ENCODE peak calls at places on chromosome 5, in four cellular contexts. One of them, this sample, is unnamed.

GRCh38 chr5:25979086-25979485 is 1059.3 kb downstream of the CDH9 start:
- DNase-seq in OCI-LY7: no peak
- DNase-seq in tibial nerve: no peak
- DNase-seq in skeletal muscle cell: no peak
- DNase-seq in this sample: no peak

GRCh38 chr5:178416206-178416882 is 173.8 kb downstream of the COL23A1 start:
- DNase-seq in skeletal muscle cell: no peak
- DNase-seq in OCI-LY7: no peak
- DNase-seq in tibial nerve: no peak
- DNase-seq in this sample: no peak

GRCh38 chr5:143605403-143606005 is 202.0 kb upstream of the NR3C1 start:
- DNase-seq in OCI-LY7: peak
- DNase-seq in skeletal muscle cell: no peak
- DNase-seq in tibial nerve: no peak
- DNase-seq in this sample: no peak

GRCh38 chr5:136200130-136200529 is 7.2 kb upstream of the SMIM32 start:
- DNase-seq in OCI-LY7: no peak
- DNase-seq in skeletal muscle cell: no peak
- DNase-seq in tibial nerve: no peak
- DNase-seq in this sample: no peak

GRCh38 chr5:75891020-75891419 is 173.8 kb upstream of the POC5 start:
- DNase-seq in OCI-LY7: no peak
- DNase-seq in skeletal muscle cell: no peak
- DNase-seq in tibial nerve: no peak
- DNase-seq in this sample: no peak

GRCh38 chr5:14928661-14929060 is 57.1 kb upstream of the ANKH start:
- DNase-seq in OCI-LY7: no peak
- DNase-seq in tibial nerve: no peak
- DNase-seq in skeletal muscle cell: peak
- DNase-seq in this sample: no peak

GRCh38 chr5:52139888-52140580 is 647.7 kb upstream of the ITGA1 start:
- DNase-seq in skeletal muscle cell: no peak
- DNase-seq in OCI-LY7: no peak
- DNase-seq in tibial nerve: no peak
- DNase-seq in this sample: no peak

GRCh38 chr5:82358454-82358853 is 80.3 kb upstream of the RPS23 start:
- DNase-seq in OCI-LY7: no peak
- DNase-seq in skeletal muscle cell: peak
- DNase-seq in tibial nerve: no peak
- DNase-seq in this sample: no peak

GRCh38 chr5:78896128-78896527 is 89.0 kb downstream of the ARSB start:
- DNase-seq in OCI-LY7: no peak
- DNase-seq in tibial nerve: no peak
- DNase-seq in skeletal muscle cell: no peak
- DNase-seq in this sample: no peak

GRCh38 chr5:78361226-78361993 is 993 bp downstream of the SCAMP1 start:
- DNase-seq in tibial nerve: no peak
- DNase-seq in OCI-LY7: peak
- DNase-seq in skeletal muscle cell: no peak
- DNase-seq in this sample: no peak

GRCh38 chr5:530001-530400 is 5.8 kb upstream of the SLC9A3 start:
- DNase-seq in skeletal muscle cell: no peak
- DNase-seq in tibial nerve: no peak
- DNase-seq in OCI-LY7: peak
- DNase-seq in this sample: no peak

GRCh38 chr5:2691530-2691929 is 59.9 kb downstream of the IRX2 start:
- DNase-seq in tibial nerve: no peak
- DNase-seq in OCI-LY7: no peak
- DNase-seq in skeletal muscle cell: no peak
- DNase-seq in this sample: no peak

GRCh38 chr5:40605295-40605958 is 74.3 kb upstream of the PTGER4 start:
- DNase-seq in OCI-LY7: peak
- DNase-seq in skeletal muscle cell: no peak
- DNase-seq in tibial nerve: no peak
- DNase-seq in this sample: peak

GRCh38 chr5:136033848-136034247 is 5.1 kb downstream of the TGFBI start:
- DNase-seq in tibial nerve: no peak
- DNase-seq in OCI-LY7: no peak
- DNase-seq in skeletal muscle cell: no peak
- DNase-seq in this sample: no peak

GRCh38 chr5:164394686-164395187 is 889.3 kb downstream of the MAT2B start:
- DNase-seq in skeletal muscle cell: no peak
- DNase-seq in tibial nerve: no peak
- DNase-seq in OCI-LY7: no peak
- DNase-seq in this sample: no peak

GRCh38 chr5:180194410-180195345 is 14.3 kb downstream of the RASGEF1C start:
- DNase-seq in OCI-LY7: no peak
- DNase-seq in tibial nerve: no peak
- DNase-seq in skeletal muscle cell: no peak
- DNase-seq in this sample: no peak

GRCh38 chr5:141412853-141413539 is at the start of gene PCDHGA10:
- DNase-seq in tibial nerve: no peak
- DNase-seq in OCI-LY7: peak
- DNase-seq in skeletal muscle cell: no peak
- DNase-seq in this sample: peak

GRCh38 chr5:36359267-36359666 is 57.6 kb upstream of the RANBP3L start:
- DNase-seq in tibial nerve: no peak
- DNase-seq in OCI-LY7: no peak
- DNase-seq in skeletal muscle cell: no peak
- DNase-seq in this sample: no peak

DNA sequence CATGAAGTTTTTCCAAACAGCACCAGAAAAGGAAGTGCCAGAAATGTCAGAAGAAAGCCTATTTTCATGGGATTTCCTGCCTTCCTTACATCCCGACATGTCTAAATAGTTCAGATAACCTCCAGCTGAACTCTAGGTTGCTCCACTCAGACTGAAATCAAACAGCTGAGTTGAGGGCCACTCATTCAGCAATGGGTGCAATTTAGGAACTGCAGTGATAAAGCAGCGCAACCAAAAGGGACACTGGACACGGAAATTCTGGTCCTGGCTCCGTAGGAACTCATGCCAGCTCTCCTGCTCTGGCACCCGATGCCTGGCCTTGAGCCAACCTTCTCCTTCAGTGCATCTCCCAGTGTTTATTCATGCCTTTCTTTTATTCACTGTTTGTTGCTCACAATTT is 127.1 kb downstream of the PDE4D start:
- DNase-seq in skeletal muscle cell: no peak
- DNase-seq in tibial nerve: no peak
- DNase-seq in OCI-LY7: no peak
- DNase-seq in this sample: no peak
- H3K4me3 ChIP-seq in skeletal muscle cell: no peak
- H3K4me3 ChIP-seq in tibial nerve: no peak
- H3K4me3 ChIP-seq in OCI-LY7: no peak
- H3K4me3 ChIP-seq in this sample: no peak

GRCh38 chr5:130708744-130709143 is 456.3 kb downstream of the HINT1 start:
- DNase-seq in tibial nerve: no peak
- DNase-seq in skeletal muscle cell: no peak
- DNase-seq in OCI-LY7: no peak
- DNase-seq in this sample: no peak
- H3K4me3 ChIP-seq in tibial nerve: no peak
- H3K4me3 ChIP-seq in skeletal muscle cell: no peak
- H3K4me3 ChIP-seq in OCI-LY7: no peak
- H3K4me3 ChIP-seq in this sample: no peak

DNA sequence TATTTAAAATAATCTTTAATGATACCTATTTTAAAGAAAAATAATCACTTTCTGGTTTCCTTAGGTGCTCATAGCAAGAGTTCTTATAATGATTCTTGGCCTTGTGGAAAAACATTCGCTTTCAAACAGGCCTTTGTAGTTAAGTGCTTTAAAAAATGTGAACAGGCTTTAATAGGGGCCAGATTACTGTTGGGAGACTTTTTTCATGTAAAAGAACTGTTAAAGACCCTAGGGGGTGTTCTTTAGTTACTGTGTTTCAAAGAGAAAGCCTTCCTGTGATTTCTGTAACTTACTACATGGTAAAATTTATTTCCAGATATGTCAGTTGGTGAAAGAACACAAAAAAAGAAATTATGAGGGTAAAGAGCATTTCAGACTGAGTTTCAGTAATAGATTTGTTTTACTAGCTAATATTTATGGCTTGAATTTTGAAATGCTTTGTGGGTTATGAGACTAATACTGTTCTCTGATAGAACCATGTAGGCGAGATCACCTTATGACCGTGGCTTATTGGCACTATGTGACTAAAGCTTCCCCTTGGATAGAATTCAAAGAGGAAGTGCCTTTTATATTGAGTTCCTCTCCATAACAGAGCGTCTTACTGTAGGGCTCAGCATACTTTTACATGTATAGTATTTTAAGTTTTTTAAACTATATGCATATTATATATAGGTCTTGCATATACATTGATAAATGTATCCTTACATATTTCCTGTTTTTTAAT is 70.8 kb downstream of the CSNK1G3 start:
- DNase-seq in skeletal muscle cell: no peak
- DNase-seq in tibial nerve: no peak
- DNase-seq in OCI-LY7: no peak
- DNase-seq in this sample: no peak
- H3K4me3 ChIP-seq in skeletal muscle cell: no peak
- H3K4me3 ChIP-seq in tibial nerve: no peak
- H3K4me3 ChIP-seq in OCI-LY7: no peak
- H3K4me3 ChIP-seq in this sample: no peak

GRCh38 chr5:103005276-103005675 is 114.7 kb downstream of the GIN1 start:
- DNase-seq in OCI-LY7: no peak
- DNase-seq in tibial nerve: no peak
- DNase-seq in skeletal muscle cell: no peak
- DNase-seq in this sample: no peak

GRCh38 chr5:102999191-102999590 is 120.7 kb downstream of the GIN1 start:
- DNase-seq in OCI-LY7: no peak
- DNase-seq in skeletal muscle cell: no peak
- DNase-seq in tibial nerve: no peak
- DNase-seq in this sample: no peak

GRCh38 chr5:102998224-102998623 is 121.7 kb downstream of the GIN1 start:
- DNase-seq in skeletal muscle cell: no peak
- DNase-seq in OCI-LY7: no peak
- DNase-seq in tibial nerve: no peak
- DNase-seq in this sample: no peak

DNA sequence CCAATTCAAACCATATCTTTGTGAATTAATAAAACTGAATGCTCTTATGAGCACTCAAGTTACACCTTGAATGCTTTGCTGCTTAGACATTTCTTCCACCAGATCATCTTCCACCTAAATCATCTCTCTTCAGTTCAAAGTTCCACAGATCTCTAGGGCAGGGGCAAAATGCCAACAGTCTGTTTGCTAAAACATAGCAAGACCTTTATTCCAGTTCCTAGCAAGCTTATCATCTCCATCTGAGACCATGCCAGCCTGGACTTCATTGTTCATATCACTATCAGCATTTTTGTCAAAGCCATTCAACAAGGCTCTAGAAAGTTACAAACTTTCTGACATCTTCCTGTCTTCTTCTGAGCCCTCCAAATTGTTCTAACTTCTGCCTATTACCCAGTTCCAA is 119.8 kb downstream of the GIN1 start:
- DNase-seq in OCI-LY7: no peak
- DNase-seq in skeletal muscle cell: no peak
- DNase-seq in tibial nerve: no peak
- DNase-seq in this sample: no peak
- H3K4me3 ChIP-seq in OCI-LY7: no peak
- H3K4me3 ChIP-seq in skeletal muscle cell: no peak
- H3K4me3 ChIP-seq in tibial nerve: no peak
- H3K4me3 ChIP-seq in this sample: no peak

GRCh38 chr5:74440341-74440740 is 200.2 kb downstream of the ENC1 start:
- DNase-seq in tibial nerve: no peak
- DNase-seq in OCI-LY7: no peak
- DNase-seq in skeletal muscle cell: no peak
- DNase-seq in this sample: no peak

GRCh38 chr5:74446673-74447337 is 193.7 kb downstream of the ENC1 start:
- DNase-seq in OCI-LY7: no peak
- DNase-seq in skeletal muscle cell: no peak
- DNase-seq in tibial nerve: no peak
- DNase-seq in this sample: no peak

GRCh38 chr5:74442466-74442865 is 198.1 kb downstream of the ENC1 start:
- DNase-seq in skeletal muscle cell: no peak
- DNase-seq in OCI-LY7: no peak
- DNase-seq in tibial nerve: no peak
- DNase-seq in this sample: no peak

DNA sequence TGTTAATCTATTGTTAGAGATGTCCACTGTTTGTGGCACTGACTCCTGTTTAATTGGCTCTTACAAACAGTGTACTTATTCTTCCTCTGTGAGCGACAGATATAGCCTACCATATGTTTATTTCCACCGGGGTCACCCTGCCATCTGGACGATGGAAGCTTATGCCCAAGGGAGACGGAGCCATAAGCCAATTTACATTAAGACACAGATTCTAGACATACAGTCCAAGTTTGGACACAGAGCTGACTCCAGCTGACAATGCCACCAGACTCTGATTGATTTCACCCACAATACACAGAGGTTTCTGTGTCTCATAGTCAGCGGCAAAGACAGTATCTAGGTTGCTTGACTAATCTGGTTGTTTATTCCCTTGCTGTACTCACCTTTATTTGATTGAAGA is 198.9 kb downstream of the ENC1 start:
- DNase-seq in OCI-LY7: no peak
- DNase-seq in skeletal muscle cell: no peak
- DNase-seq in tibial nerve: no peak
- DNase-seq in this sample: no peak
- H3K4me3 ChIP-seq in OCI-LY7: no peak
- H3K4me3 ChIP-seq in skeletal muscle cell: no peak
- H3K4me3 ChIP-seq in tibial nerve: no peak
- H3K4me3 ChIP-seq in this sample: no peak

DNA sequence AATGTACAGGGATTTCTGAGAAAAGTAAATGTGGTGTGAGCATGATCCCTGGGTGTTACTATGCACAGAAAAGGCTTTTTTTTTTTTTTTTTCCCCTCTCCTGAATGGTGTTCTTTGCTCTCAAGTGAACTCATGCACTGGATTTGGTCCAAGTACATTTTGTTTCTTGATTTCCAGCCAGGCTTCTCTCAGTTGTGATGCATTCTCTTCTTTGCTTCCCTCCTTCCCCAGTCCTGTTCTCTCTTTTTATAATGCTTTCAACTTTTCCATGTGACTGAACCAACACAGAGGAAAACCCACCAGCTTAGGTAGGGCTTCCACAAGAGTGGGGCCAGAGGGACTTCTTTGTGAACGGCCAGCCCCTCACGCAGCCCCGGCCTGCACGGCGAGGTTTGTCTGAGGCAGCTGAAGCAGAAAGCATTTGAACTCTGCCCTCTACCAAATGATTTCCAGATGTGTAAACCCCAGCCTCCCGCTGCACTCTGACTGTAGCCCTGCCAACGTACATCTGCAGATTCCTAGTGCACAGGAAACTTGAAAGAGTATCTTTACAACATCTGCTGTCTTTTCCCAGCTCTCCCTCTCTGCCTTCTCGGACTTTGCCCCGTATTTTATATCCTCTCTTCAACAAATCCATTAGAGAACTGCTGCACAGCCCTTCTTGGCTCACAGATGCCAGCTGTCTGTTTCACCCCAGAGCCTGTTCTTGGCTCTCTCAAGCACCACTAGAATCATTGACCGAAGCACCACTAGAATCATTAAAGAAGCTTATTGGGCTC is 71.8 kb upstream of the CD180 start:
- DNase-seq in tibial nerve: peak
- DNase-seq in OCI-LY7: no peak
- DNase-seq in skeletal muscle cell: peak
- DNase-seq in this sample: no peak
- H3K4me3 ChIP-seq in tibial nerve: no peak
- H3K4me3 ChIP-seq in OCI-LY7: no peak
- H3K4me3 ChIP-seq in skeletal muscle cell: peak
- H3K4me3 ChIP-seq in this sample: no peak

This sample was measured in CD8-positive, alpha-beta memory T cell.